ENCODE peak calls at places on chromosomes 12 and 14, in four cellular contexts. One of them, this sample, is unnamed. For H3K27me3, the result is how much of the 10 kb centered on the place peaks cover.

GRCh38 chr12:53078425-53079225 is 565 bp downstream of the SPRYD3 start:
- DNase-seq in adipocyte: peak
- DNase-seq in MM.1S: peak
- DNase-seq in GM23338: peak
- DNase-seq in this sample: peak

GRCh38 chr12:61654698-61655097 is 605.5 kb upstream of the USP15 start:
- DNase-seq in adipocyte: no peak
- DNase-seq in MM.1S: peak
- DNase-seq in GM23338: no peak
- DNase-seq in this sample: peak

GRCh38 chr14:89424241-89424640 is 7.2 kb upstream of the FOXN3 start:
- DNase-seq in adipocyte: no peak
- DNase-seq in MM.1S: no peak
- DNase-seq in GM23338: no peak
- DNase-seq in this sample: no peak

GRCh38 chr12:89217472-89217871 is 134.8 kb downstream of the DUSP6 start:
- DNase-seq in adipocyte: no peak
- DNase-seq in MM.1S: no peak
- DNase-seq in GM23338: no peak
- DNase-seq in this sample: peak

GRCh38 chr12:13959131-13959734 is 22.2 kb downstream of the GRIN2B start:
- DNase-seq in adipocyte: no peak
- DNase-seq in MM.1S: no peak
- DNase-seq in GM23338: peak
- DNase-seq in this sample: no peak

GRCh38 chr14:96362071-96362964 is 823 bp downstream of the ATG2B start:
- DNase-seq in adipocyte: peak
- DNase-seq in MM.1S: peak
- DNase-seq in GM23338: peak
- DNase-seq in this sample: peak

GRCh38 chr12:50786498-50787231 is 22.8 kb downstream of the ATF1 start:
- DNase-seq in adipocyte: peak
- DNase-seq in MM.1S: no peak
- DNase-seq in GM23338: peak
- DNase-seq in this sample: peak

GRCh38 chr12:95424271-95424994 is 49.5 kb upstream of the METAP2 start:
- DNase-seq in adipocyte: no peak
- DNase-seq in MM.1S: no peak
- DNase-seq in GM23338: no peak
- DNase-seq in this sample: no peak

GRCh38 chr12:27573972-27574371 is 50.0 kb downstream of the PPFIBP1 start:
- DNase-seq in adipocyte: peak
- DNase-seq in MM.1S: no peak
- DNase-seq in GM23338: no peak
- DNase-seq in this sample: peak

GRCh38 chr12:50186667-50187066 is 19.5 kb upstream of the CERS5 start:
- DNase-seq in adipocyte: peak
- DNase-seq in MM.1S: no peak
- DNase-seq in GM23338: no peak
- DNase-seq in this sample: no peak

GRCh38 chr14:102948698-102949061 is 26.2 kb downstream of the AMN start:
- DNase-seq in adipocyte: no peak
- DNase-seq in MM.1S: no peak
- DNase-seq in GM23338: no peak
- DNase-seq in this sample: no peak

GRCh38 chr14:51087024-51087423 is 7.9 kb downstream of the TRIM9 start:
- DNase-seq in adipocyte: no peak
- DNase-seq in MM.1S: peak
- DNase-seq in GM23338: peak
- DNase-seq in this sample: peak

GRCh38 chr12:89156324-89156723 is 196.0 kb downstream of the DUSP6 start:
- DNase-seq in adipocyte: no peak
- DNase-seq in MM.1S: no peak
- DNase-seq in GM23338: no peak
- DNase-seq in this sample: peak

GRCh38 chr14:90629471-90629870 is 186.8 kb downstream of the TTC7B start:
- DNase-seq in adipocyte: no peak
- DNase-seq in MM.1S: peak
- DNase-seq in GM23338: no peak
- DNase-seq in this sample: peak

GRCh38 chr12:16458521-16459078 is 111.2 kb downstream of the MGST1 start:
- DNase-seq in adipocyte: no peak
- DNase-seq in MM.1S: no peak
- DNase-seq in GM23338: no peak
- DNase-seq in this sample: no peak

GRCh38 chr14:29426083-29426482 is 501.6 kb downstream of the PRKD1 start:
- DNase-seq in adipocyte: no peak
- DNase-seq in MM.1S: no peak
- DNase-seq in GM23338: no peak
- DNase-seq in this sample: no peak

GRCh38 chr14:63673255-63673654 is 31.6 kb upstream of the WDR89 start:
- DNase-seq in adipocyte: no peak
- DNase-seq in MM.1S: no peak
- DNase-seq in GM23338: no peak
- DNase-seq in this sample: no peak

GRCh38 chr12:90854136-90854689 is 100.8 kb downstream of the CCER1 start:
- DNase-seq in adipocyte: peak
- DNase-seq in MM.1S: peak
- DNase-seq in GM23338: peak
- DNase-seq in this sample: peak

GRCh38 chr14:24833385-24833784 is 199.4 kb upstream of the GZMB start:
- DNase-seq in adipocyte: no peak
- DNase-seq in MM.1S: no peak
- DNase-seq in GM23338: no peak
- DNase-seq in this sample: no peak

GRCh38 chr12:50598321-50598862 is 93.6 kb downstream of the DIP2B start:
- DNase-seq in adipocyte: no peak
- DNase-seq in MM.1S: no peak
- DNase-seq in GM23338: no peak
- DNase-seq in this sample: peak

DNA sequence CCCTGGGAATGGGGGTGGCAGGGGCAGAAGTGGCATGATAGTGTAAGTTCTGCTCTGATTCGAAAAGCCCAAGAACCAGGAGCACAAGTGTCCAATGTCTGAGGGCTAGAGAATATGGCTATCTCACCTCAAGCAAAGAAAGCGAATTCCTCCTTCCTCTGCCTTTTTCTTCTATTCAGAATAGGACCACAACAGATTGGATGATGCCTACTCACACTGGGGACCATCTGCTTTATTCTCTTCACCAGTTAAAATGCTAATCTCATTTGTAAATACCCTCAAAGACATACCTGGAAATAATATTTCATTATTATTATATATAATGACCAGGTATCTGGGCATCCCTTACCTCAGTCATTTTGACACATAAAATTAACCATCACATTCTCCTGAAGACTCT is 808.7 kb downstream of the NRXN3 start:
- DNase-seq in adipocyte: no peak
- DNase-seq in MM.1S: no peak
- DNase-seq in GM23338: no peak
- DNase-seq in this sample: no peak
- H3K27me3 ChIP-seq in adipocyte: under half
- H3K27me3 ChIP-seq in MM.1S: under half
- H3K27me3 ChIP-seq in GM23338: under half
- H3K27me3 ChIP-seq in this sample: under half

DNA sequence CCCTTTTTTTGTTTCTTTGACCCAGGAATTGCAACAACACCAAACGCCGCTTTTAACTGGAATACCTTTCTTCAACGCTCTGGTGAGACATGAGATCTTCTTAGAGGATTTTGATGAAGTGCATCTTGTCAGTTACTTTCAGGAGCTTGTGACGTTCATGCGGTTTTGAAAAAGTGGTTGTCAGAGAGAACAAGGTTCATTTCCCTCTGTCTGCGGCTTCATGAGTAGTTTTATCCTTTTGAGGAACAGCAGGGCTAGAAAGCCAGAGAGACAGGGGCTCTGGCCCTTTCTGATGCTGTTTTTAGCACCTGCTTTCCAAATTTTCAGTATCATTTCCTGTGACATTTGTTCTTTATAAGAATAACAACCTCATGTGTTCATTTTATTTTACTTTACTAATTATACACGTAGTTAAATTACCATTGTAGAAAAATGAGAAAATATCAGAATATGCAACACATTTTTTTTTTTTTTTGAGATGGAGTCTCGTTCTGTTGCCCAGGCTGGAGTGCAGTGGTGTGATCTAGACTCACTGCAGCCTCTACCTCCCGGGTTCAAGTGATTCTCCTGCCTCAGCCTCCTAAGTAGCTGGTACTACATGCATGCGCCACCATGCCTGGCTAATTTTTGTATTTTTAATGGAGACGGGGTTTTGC is 61.8 kb downstream of the GLT1D1 start:
- DNase-seq in adipocyte: no peak
- DNase-seq in MM.1S: no peak
- DNase-seq in GM23338: no peak
- DNase-seq in this sample: no peak
- H3K27me3 ChIP-seq in adipocyte: under half
- H3K27me3 ChIP-seq in MM.1S: under half
- H3K27me3 ChIP-seq in GM23338: under half
- H3K27me3 ChIP-seq in this sample: under half

DNA sequence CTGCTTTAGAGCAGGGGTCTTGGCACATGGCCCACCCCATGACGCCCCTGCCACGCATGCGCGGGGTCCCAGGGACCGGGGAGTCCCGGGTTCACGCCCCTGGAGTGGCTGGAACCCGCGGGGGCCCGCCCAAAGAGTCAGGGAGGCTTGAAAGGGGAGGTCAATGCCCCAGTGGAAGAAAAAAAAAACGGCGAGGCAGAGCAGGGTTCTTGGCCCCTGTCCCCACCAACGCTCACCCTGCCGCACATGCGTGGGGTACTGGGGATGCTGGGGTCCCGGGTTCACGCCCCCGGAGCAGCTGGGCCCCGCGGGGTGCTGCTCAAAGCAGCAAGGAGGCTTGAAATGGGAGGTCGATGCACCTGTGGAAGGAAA is 319.1 kb downstream of the ALG10 start:
- DNase-seq in adipocyte: no peak
- DNase-seq in MM.1S: no peak
- DNase-seq in GM23338: no peak
- DNase-seq in this sample: no peak
- H3K27me3 ChIP-seq in adipocyte: under half
- H3K27me3 ChIP-seq in MM.1S: under half
- H3K27me3 ChIP-seq in GM23338: under half
- H3K27me3 ChIP-seq in this sample: under half

GRCh38 chr12:118706437-118706836 is 274.9 kb upstream of the SRRM4 start:
- DNase-seq in adipocyte: no peak
- DNase-seq in MM.1S: no peak
- DNase-seq in GM23338: no peak
- DNase-seq in this sample: no peak

GRCh38 chr12:118714051-118714460 is 267.3 kb upstream of the SRRM4 start:
- DNase-seq in adipocyte: no peak
- DNase-seq in MM.1S: peak
- DNase-seq in GM23338: peak
- DNase-seq in this sample: peak

GRCh38 chr12:118715647-118716046 is 265.7 kb upstream of the SRRM4 start:
- DNase-seq in adipocyte: no peak
- DNase-seq in MM.1S: no peak
- DNase-seq in GM23338: no peak
- DNase-seq in this sample: no peak

GRCh38 chr12:118714500-118714899 is 266.8 kb upstream of the SRRM4 start:
- DNase-seq in adipocyte: no peak
- DNase-seq in MM.1S: no peak
- DNase-seq in GM23338: no peak
- DNase-seq in this sample: no peak

GRCh38 chr12:118711185-118711584 is 270.2 kb upstream of the SRRM4 start:
- DNase-seq in adipocyte: no peak
- DNase-seq in MM.1S: no peak
- DNase-seq in GM23338: no peak
- DNase-seq in this sample: no peak
- H3K27me3 ChIP-seq in adipocyte: under half
- H3K27me3 ChIP-seq in MM.1S: under half
- H3K27me3 ChIP-seq in GM23338: under half
- H3K27me3 ChIP-seq in this sample: under half

GRCh38 chr14:104557766-104558165 is 21.8 kb upstream of the C14orf180 start:
- DNase-seq in adipocyte: no peak
- DNase-seq in MM.1S: no peak
- DNase-seq in GM23338: no peak
- DNase-seq in this sample: no peak

GRCh38 chr14:104557086-104557485 is 22.5 kb upstream of the C14orf180 start:
- DNase-seq in adipocyte: no peak
- DNase-seq in MM.1S: no peak
- DNase-seq in GM23338: no peak
- DNase-seq in this sample: no peak

GRCh38 chr14:104559043-104559768 is 20.4 kb upstream of the C14orf180 start:
- DNase-seq in adipocyte: no peak
- DNase-seq in MM.1S: no peak
- DNase-seq in GM23338: no peak
- DNase-seq in this sample: no peak

GRCh38 chr14:104559769-104560585 is 19.6 kb upstream of the C14orf180 start:
- DNase-seq in adipocyte: no peak
- DNase-seq in MM.1S: no peak
- DNase-seq in GM23338: no peak
- DNase-seq in this sample: no peak

GRCh38 chr14:104558231-104559042 is 21.1 kb upstream of the C14orf180 start:
- DNase-seq in adipocyte: no peak
- DNase-seq in MM.1S: no peak
- DNase-seq in GM23338: no peak
- DNase-seq in this sample: no peak
- H3K27me3 ChIP-seq in adipocyte: under half
- H3K27me3 ChIP-seq in MM.1S: under half
- H3K27me3 ChIP-seq in GM23338: under half
- H3K27me3 ChIP-seq in this sample: under half

GRCh38 chr14:56733396-56733795 is 76.9 kb downstream of the OTX2 start:
- DNase-seq in adipocyte: no peak
- DNase-seq in MM.1S: no peak
- DNase-seq in GM23338: peak
- DNase-seq in this sample: no peak
- H3K27me3 ChIP-seq in adipocyte: under half
- H3K27me3 ChIP-seq in MM.1S: under half
- H3K27me3 ChIP-seq in GM23338: under half
- H3K27me3 ChIP-seq in this sample: under half

GRCh38 chr14:22494486-22495135 is 94.4 kb downstream of the DAD1 start:
- DNase-seq in adipocyte: no peak
- DNase-seq in MM.1S: no peak
- DNase-seq in GM23338: peak
- DNase-seq in this sample: no peak

GRCh38 chr14:22493753-22494152 is 95.3 kb downstream of the DAD1 start:
- DNase-seq in adipocyte: no peak
- DNase-seq in MM.1S: no peak
- DNase-seq in GM23338: no peak
- DNase-seq in this sample: no peak

GRCh38 chr14:22493143-22493542 is 95.9 kb downstream of the DAD1 start:
- DNase-seq in adipocyte: no peak
- DNase-seq in MM.1S: no peak
- DNase-seq in GM23338: no peak
- DNase-seq in this sample: no peak

GRCh38 chr14:22491683-22492483 is 97.1 kb downstream of the DAD1 start:
- DNase-seq in adipocyte: no peak
- DNase-seq in MM.1S: no peak
- DNase-seq in GM23338: no peak
- DNase-seq in this sample: no peak

DNA sequence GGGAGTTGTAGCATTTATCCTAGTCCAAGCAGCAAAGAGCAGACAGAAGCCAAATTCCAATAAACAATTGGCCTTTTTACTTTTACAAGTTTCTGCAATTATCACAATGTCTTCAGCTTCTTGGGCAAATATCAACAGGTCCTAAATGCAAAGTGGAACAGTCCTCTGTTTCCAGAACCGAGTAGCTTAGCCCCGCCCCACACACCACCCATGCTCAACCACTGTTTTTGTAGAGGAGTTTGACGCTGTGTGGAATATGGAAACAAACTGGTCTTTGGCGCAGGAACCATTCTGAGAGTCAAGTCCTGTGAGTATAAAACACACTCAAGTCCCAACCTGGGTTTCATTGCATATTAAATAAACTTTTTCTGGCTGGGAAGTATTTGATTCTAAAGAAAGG is 96.4 kb downstream of the DAD1 start:
- DNase-seq in adipocyte: no peak
- DNase-seq in MM.1S: no peak
- DNase-seq in GM23338: no peak
- DNase-seq in this sample: no peak
- H3K27me3 ChIP-seq in adipocyte: half or more
- H3K27me3 ChIP-seq in MM.1S: under half
- H3K27me3 ChIP-seq in GM23338: under half
- H3K27me3 ChIP-seq in this sample: under half